ENCODE peak calls at places on chromosomes 7 and 10, in four cellular contexts. H is DND-41, V is lower lobe of right lung, G is uterus. X is an unnamed sample.

GRCh38 chr10:131848741-131849590 is 51.8 kb upstream of the PPP2R2D start:
- DNase-seq in V (no peak), H (no peak), G (no peak), X (no peak)

GRCh38 chr7:36216063-36216684 is 63.1 kb downstream of the EEPD1 start:
- DNase-seq in H (no peak), V (no peak), G (no peak), X (peak; percentile 29)

GRCh38 chr10:68876919-68877250 is 24.2 kb upstream of the DDX50 start:
- DNase-seq in G (no peak), V (no peak), H (no peak), X (peak; percentile 42)

GRCh38 chr7:27677912-27678612 is 15.4 kb upstream of the HIBADH start:
- DNase-seq in V (no peak), G (no peak), H (no peak), X (no peak)

GRCh38 chr7:130269318-130269694 is 2.6 kb downstream of the CPA2 start:
- DNase-seq in H (no peak), G (no peak), V (no peak), X (no peak)

GRCh38 chr10:7529638-7530037 is 118.8 kb upstream of the SFMBT2 start:
- DNase-seq in V (no peak), G (no peak), H (peak; percentile 47), X (peak; percentile 17)

GRCh38 chr10:25689346-25690095 is 244.5 kb upstream of the MYO3A start:
- DNase-seq in H (no peak), G (no peak), V (no peak), X (no peak)

GRCh38 chr7:55473935-55474334 is 98.4 kb downstream of the VOPP1 start:
- DNase-seq in G (no peak), V (no peak), H (no peak), X (no peak)

GRCh38 chr10:47438857-47439474 is 44.9 kb downstream of the ANXA8 start:
- DNase-seq in V (peak; percentile 42), H (no peak), G (no peak), X (no peak)

GRCh38 chr10:5508161-5508604 is 8.8 kb upstream of the CALML5 start:
- DNase-seq in H (no peak), G (no peak), V (no peak), X (peak; percentile 65)

GRCh38 chr7:36984710-36985308 is 260.5 kb upstream of the AOAH start:
- DNase-seq in V (no peak), H (peak; percentile 11), G (no peak), X (no peak)

GRCh38 chr7:12865593-12865992 is 178.2 kb downstream of the ARL4A start:
- DNase-seq in H (no peak), G (no peak), V (no peak), X (no peak)

GRCh38 chr10:126908729-126909526 is 3.7 kb downstream of the DOCK1 start:
- DNase-seq in V (no peak), G (no peak), H (no peak), X (no peak)

GRCh38 chr10:62748386-62748785 is 56.1 kb upstream of the ADO start:
- DNase-seq in G (no peak), H (no peak), V (no peak), X (no peak)

GRCh38 chr7:18873674-18874341 is 243.6 kb downstream of the TWIST1 start:
- DNase-seq in G (no peak), V (no peak), H (no peak), X (no peak)

GRCh38 chr7:12715372-12716133 is 28.1 kb downstream of the ARL4A start:
- DNase-seq in G (peak; percentile 61), H (peak; percentile 73), V (peak; percentile 84), X (peak; percentile 65)

DNA sequence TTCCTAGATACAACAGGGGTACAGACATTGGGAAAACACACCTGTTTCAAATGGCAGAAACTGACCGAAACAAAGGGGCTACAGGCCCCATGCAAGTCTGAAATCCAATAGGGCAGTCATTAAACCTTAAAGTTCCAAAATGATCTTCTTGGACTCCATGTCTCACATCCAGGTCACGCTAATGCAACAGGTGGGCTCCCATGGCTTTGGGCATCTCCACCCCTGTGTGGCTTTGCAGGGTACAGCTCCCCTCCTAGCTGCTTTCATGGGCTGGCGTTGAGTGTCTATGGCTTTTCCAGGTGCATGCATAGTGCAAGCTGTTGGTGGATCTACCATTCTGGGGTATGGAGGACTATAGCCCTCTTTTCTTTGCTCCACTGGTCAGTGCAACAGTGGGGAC is 248.1 kb upstream of the RHOBTB1 start:
- DNase-seq in H (no peak), G (no peak), V (no peak), X (no peak)
- H3K27ac ChIP-seq in H (no peak overlapping the region), G (no peak overlapping the region), V (no peak overlapping the region), X (no peak overlapping the region)

DNA sequence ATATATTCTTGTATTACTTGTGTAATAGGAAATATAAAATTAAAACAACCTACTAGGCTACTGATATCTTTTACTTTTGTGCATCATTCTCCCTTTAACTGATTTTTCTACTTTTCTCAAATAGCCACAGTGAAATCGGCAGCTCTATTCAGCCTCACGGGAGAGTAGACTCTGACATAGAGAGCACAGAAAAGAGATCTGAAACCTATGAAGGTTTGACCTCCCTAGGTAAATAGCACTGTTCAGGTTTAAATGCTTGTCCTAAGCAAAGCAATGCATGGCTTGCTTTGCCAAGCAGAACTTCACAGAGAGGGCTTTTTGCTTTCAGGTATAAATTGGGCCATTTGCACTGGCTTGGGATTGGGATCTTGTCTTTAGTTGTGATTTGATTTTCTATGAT is 53.1 kb downstream of the ACADSB start:
- DNase-seq in G (no peak), V (no peak), H (no peak), X (no peak)
- H3K27me3 ChIP-seq in G (no peaks in the 10 kb centered on the region), V (no peaks in the 10 kb centered on the region), H (peaks cover 5% of the 10 kb centered on the region), X (no peaks in the 10 kb centered on the region)

GRCh38 chr7:30141405-30142045 is 6.7 kb downstream of the MTURN start:
- DNase-seq in V (no peak), H (no peak), G (no peak), X (no peak)
- H3K27ac ChIP-seq in V (peak overlapping the region; percentile 61), H (no peak overlapping the region), G (no peak overlapping the region), X (peak overlapping the region; percentile 82)

GRCh38 chr10:49541762-49542161 is 2.8 kb upstream of the ERCC6 start:
- DNase-seq in G (no peak), V (no peak), H (no peak), X (no peak)
- H3K27me3 ChIP-seq in G (no peaks in the 10 kb centered on the region), V (no peaks in the 10 kb centered on the region), H (no peaks in the 10 kb centered on the region), X (no peaks in the 10 kb centered on the region)

GRCh38 chr10:28250782-28251181 is 52.1 kb downstream of the MPP7 start:
- DNase-seq in H (no peak), G (no peak), V (no peak), X (no peak)
- H3K27ac ChIP-seq in H (no peak overlapping the region), G (no peak overlapping the region), V (no peak overlapping the region), X (no peak overlapping the region)

GRCh38 chr10:117216611-117217195 is 19.4 kb downstream of the KCNK18 start:
- DNase-seq in V (peak; percentile 84), H (peak; percentile 10), G (peak; percentile 35), X (peak; percentile 65)
- H3K27me3 ChIP-seq in V (peaks cover 32% of the 10 kb centered on the region), H (no peaks in the 10 kb centered on the region), G (no peaks in the 10 kb centered on the region), X (no peaks in the 10 kb centered on the region)

GRCh38 chr10:75397571-75397921 is 4.0 kb downstream of the ZNF503 start:
- DNase-seq in H (no peak), V (no peak), G (peak; percentile 43), X (no peak)
- H3K27ac ChIP-seq in H (no peak overlapping the region), V (peak overlapping the region; percentile 97), G (peak overlapping the region; percentile 97), X (peak overlapping the region; percentile 72)

DNA sequence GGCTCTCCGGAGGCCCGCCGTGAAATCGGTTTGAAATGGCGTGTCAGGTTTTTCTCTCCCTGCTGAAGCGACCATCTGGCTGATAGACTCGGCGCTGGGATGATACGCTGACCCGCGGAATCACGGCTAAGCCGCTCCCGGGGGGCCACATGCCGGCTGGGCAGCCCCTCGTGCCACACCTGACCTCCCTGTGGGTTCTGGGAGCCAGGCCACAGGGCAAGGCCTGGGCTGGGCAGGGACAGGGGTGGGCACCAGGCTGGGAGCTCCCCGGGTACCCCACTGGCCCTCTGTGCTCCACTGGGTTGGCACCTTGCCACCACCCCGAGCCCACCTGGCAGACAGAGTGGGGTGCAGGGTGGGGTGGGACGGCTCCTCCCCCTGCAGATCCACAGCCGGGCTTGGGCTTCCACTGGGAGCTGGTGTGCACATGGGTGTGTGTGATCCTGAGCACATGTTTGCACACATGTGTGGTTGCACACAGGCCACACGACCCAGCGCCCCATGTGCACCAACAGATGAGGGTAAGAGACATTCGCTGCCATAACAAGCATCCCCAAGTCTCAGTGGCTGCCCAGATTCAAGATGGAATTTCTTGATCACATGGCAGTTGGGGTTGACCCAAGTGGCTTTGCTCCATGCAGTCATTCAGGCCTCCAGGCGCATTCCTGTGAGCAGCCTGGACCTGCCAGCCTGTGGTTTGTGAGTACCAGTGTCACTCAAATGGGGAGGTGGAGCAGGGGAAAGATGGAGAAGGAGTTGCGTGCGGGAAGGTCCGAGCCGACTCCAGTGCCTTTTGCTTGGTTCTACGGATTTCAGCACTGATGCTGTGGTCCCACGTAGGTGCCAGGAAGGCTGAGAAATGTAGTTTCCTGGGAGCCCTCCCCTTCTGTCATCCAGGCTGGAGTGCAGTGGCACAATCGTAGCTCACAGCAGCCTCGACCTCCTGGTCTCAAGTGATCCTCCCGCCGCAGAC is 79.7 kb downstream of the UNCX start:
- DNase-seq in V (peak; percentile 40), G (no peak), H (no peak), X (no peak)
- H3K27me3 ChIP-seq in V (peaks cover 14% of the 10 kb centered on the region), G (no peaks in the 10 kb centered on the region), H (no peaks in the 10 kb centered on the region), X (no peaks in the 10 kb centered on the region)

X was measured in thyroid gland.